ENCODE peak calls at places on chromosomes 11 and 22, in four cellular contexts. I is body of pancreas, D is endodermal cell, Z is left lung. G is an unnamed sample.
A peak's percentile ranks its signal among the peaks of the same experiment; 100 is the strongest.

GRCh38 chr22:37079158-37079557 is 27.6 kb downstream of the KCTD17 start:
- DNase-seq in I (no peak), D (no peak), Z (no peak), G (no peak)

GRCh38 chr11:124586247-124586860 is 16.6 kb downstream of the OR8A1 start:
- DNase-seq in D (peak; percentile 84), Z (peak; percentile 40), I (peak; percentile 60), G (peak; percentile 26)

GRCh38 chr11:46290598-46291309 is 13.3 kb downstream of the CREB3L1 start:
- DNase-seq in I (peak; percentile 64), Z (peak; percentile 91), D (peak; percentile 94), G (peak; percentile 95)

GRCh38 chr11:94297967-94298576 is 6.3 kb upstream of the IZUMO1R start:
- DNase-seq in D (peak; percentile 73), I (no peak), Z (no peak), G (no peak)

GRCh38 chr11:122910775-122911174 is 28.2 kb downstream of the JHY start:
- DNase-seq in D (no peak), Z (no peak), I (no peak), G (no peak)

GRCh38 chr11:46236918-46237247 is 40.6 kb upstream of the CREB3L1 start:
- DNase-seq in D (no peak), I (no peak), Z (no peak), G (no peak)

GRCh38 chr11:57214494-57214893 is 22.6 kb downstream of the APLNR start:
- DNase-seq in I (no peak), D (no peak), Z (no peak), G (no peak)

GRCh38 chr11:33617672-33618362 is 82.8 kb downstream of the C11orf91 start:
- DNase-seq in I (no peak), Z (no peak), D (no peak), G (no peak)

GRCh38 chr11:37946155-37946766 is 1348.2 kb upstream of the RAG2 start:
- DNase-seq in I (peak; percentile 48), Z (no peak), D (peak; percentile 84), G (peak; percentile 4)

GRCh38 chr11:64230985-64231365 is 627 bp downstream of the DNAJC4 start:
- DNase-seq in I (no peak), Z (no peak), D (no peak), G (no peak)

GRCh38 chr22:37745548-37746365 is 48.9 kb downstream of the TRIOBP start:
- DNase-seq in I (peak; percentile 90), D (peak; percentile 95), Z (peak; percentile 91), G (peak; percentile 99)

GRCh38 chr22:49800408-49801238 is 27.1 kb downstream of the BRD1 start:
- DNase-seq in D (no peak), Z (no peak), I (no peak), G (peak; percentile 64)

GRCh38 chr22:49799431-49800075 is 28.1 kb downstream of the BRD1 start:
- DNase-seq in Z (no peak), D (no peak), I (no peak), G (peak; percentile 42)

GRCh38 chr22:49803667-49804375 is 23.9 kb downstream of the BRD1 start:
- DNase-seq in D (no peak), I (no peak), Z (no peak), G (no peak)

GRCh38 chr22:49803134-49803533 is 24.5 kb downstream of the BRD1 start:
- DNase-seq in D (no peak), I (no peak), Z (no peak), G (no peak)

DNA sequence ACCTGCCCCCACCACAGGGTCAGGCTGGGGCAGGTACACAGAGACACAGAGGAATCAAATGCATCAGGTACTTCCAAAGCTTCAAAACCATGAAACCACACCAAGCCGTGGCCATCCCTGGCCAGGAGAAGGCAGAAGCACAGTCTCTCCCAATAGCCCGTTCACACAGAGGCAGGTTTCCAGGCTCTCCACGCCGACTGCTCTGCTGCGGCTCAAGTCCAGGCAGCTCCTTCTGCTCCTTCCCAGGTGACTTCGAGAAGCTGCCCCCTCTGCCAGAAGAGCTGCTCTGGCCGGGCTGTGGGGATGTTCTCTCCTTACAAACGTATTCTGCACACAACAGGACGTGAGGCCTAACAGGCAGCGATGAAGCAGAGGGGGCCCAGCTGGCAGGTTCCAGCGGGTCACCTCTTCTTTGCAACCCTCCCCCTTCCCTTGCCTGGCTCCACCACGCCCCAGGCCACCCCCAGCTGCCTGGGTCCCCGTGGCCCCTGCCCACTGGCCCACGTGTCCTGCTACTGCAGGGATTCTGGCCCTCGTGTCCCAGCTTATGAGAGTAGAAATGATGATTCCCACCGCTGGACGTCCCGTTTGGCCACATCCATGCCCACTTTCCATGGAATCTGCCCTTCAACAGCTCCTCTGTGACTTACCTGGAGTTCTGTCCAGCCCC is 26.1 kb downstream of the BRD1 start:
- DNase-seq in I (no peak), Z (no peak), D (no peak), G (no peak)
- H3K36me3 ChIP-seq in I (peaks cover 3% of the 10 kb centered on the region), Z (no peaks in the 10 kb centered on the region), D (peaks cover 37% of the 10 kb centered on the region), G (peaks cover 6% of the 10 kb centered on the region)

DNA sequence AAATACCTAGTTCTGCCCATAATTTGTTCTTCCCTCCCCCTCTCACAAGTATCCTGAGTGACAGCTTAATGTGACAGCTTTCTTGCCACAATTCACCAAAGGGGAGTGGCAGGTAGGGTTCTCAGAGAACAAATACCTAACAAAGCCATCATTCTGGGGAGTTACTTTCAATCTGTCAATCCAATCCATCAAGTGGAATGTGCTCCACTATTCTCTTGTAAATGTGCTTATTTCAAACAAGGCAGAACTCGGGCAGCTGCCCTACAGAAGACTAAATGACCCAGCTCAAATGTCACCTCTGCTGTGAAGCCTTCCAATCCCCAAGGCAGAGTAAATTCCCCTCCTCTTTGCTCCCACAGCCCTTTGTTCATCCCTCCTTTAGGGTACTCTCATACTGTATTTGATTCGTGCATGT is 27.8 kb downstream of the LGR4 start:
- DNase-seq in Z (no peak), D (peak; percentile 81), I (no peak), G (peak; percentile 58)
- H3K4me3 ChIP-seq in Z (no peak overlapping the region), D (no peak overlapping the region), I (no peak overlapping the region), G (no peak overlapping the region)

DNA sequence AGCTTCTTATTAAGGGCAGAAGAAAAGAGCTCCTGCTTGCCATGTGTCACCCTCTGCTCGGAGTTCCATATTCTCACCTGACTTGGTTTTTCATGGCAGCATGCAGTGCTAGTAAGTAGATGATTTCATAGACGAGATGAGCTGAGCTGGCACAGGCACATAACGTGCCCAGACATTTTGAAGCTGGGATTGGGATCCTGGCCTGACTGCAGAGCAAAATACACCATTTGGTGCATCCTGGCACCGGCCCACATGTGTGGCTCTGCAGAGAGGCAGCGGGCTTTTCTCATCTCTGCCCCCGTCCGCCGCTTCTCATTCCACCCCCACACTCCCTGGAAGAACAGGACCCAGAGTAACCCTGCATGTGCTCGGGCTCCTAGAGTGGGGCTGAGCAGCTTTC is 24.8 kb downstream of the FAM118A start:
- DNase-seq in D (no peak), Z (no peak), I (no peak), G (no peak)
- H3K27me3 ChIP-seq in D (no peaks in the 10 kb centered on the region), Z (no peaks in the 10 kb centered on the region), I (no peaks in the 10 kb centered on the region), G (no peaks in the 10 kb centered on the region)

DNA sequence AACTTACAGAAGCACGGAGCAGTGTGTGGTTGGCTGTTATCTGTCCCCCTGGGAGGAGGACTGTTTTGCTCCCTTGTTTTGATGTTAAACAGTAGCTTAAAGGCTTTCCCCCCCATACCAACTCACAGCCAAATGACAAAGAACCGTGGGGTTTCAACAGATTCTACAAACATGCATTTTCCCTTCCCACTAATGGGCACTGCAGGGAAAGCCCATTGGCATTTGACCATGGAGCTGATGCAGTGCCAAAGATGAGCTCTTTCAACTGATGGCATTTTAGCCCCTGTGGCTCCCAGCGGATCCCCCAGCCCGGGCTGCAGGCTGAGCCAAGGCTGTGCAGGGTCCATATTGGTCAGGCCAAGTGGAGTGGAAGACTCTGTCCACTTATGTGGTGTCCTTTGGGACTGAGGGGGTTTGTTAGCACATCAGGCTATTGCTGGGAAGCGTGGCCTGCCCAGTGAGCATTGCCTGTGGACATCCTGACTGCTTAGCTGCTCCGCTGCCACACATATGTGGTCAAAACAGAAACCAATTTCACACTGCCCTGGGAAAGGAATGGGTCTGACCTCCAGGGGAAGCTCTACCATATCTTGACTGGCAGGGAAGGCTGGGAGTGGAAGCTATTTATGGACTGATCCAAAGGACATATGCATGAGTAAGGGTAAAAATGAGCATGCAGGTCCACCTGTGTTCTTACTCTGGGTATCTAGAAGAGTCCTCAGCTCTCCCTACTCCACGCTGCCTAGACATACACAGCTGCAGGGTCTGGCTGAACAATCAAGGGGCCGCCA is 116.4 kb upstream of the PARVA start:
- DNase-seq in I (no peak), Z (no peak), D (no peak), G (no peak)
- H3K36me3 ChIP-seq in I (no peaks in the 10 kb centered on the region), Z (peaks cover 6% of the 10 kb centered on the region), D (no peaks in the 10 kb centered on the region), G (no peaks in the 10 kb centered on the region)

GRCh38 chr11:61967924-61968757 is 707 bp upstream of the FTH1 start:
- DNase-seq in Z (peak; percentile 61), I (peak; percentile 42), D (peak; percentile 79), G (peak; percentile 49)
- H3K4me3 ChIP-seq in Z (peak overlapping the region; percentile 92), I (peak overlapping the region; percentile 72), D (peak overlapping the region; percentile 91), G (peak overlapping the region; percentile 68)

GRCh38 chr11:20163778-20164133 is 3.5 kb upstream of the DBX1 start:
- DNase-seq in D (no peak), I (no peak), Z (no peak), G (no peak)
- H3K27me3 ChIP-seq in D (peaks cover 85% of the 10 kb centered on the region), I (peaks cover 16% of the 10 kb centered on the region), Z (peaks cover 100% of the 10 kb centered on the region), G (peaks cover 87% of the 10 kb centered on the region)

GRCh38 chr11:19187880-19188279 is 13.9 kb downstream of the CSRP3 start:
- DNase-seq in D (no peak), I (no peak), Z (no peak), G (no peak)
- H3K36me3 ChIP-seq in D (no peaks in the 10 kb centered on the region), I (no peaks in the 10 kb centered on the region), Z (no peaks in the 10 kb centered on the region), G (no peaks in the 10 kb centered on the region)

GRCh38 chr11:65415499-65416340 is 6.9 kb upstream of the NEAT1 start:
- DNase-seq in Z (peak; percentile 32), D (peak; percentile 54), I (no peak), G (peak; percentile 51)
- H3K4me3 ChIP-seq in Z (peak overlapping the region; percentile 80), D (peak overlapping the region; percentile 72), I (no peak overlapping the region), G (no peak overlapping the region)

GRCh38 chr22:47269689-47270088 is 507.2 kb downstream of the TBC1D22A start:
- DNase-seq in Z (no peak), D (no peak), I (no peak), G (no peak)

GRCh38 chr22:47266329-47266728 is 503.9 kb downstream of the TBC1D22A start:
- DNase-seq in I (no peak), D (no peak), Z (no peak), G (no peak)

GRCh38 chr22:47270463-47271135 is 508.1 kb downstream of the TBC1D22A start:
- DNase-seq in Z (no peak), D (no peak), I (no peak), G (no peak)

GRCh38 chr22:47267531-47268282 is 505.3 kb downstream of the TBC1D22A start:
- DNase-seq in Z (no peak), D (no peak), I (peak; percentile 25), G (no peak)
- H3K27me3 ChIP-seq in Z (no peaks in the 10 kb centered on the region), D (no peaks in the 10 kb centered on the region), I (no peaks in the 10 kb centered on the region), G (no peaks in the 10 kb centered on the region)